ENCODE peak calls at places on chromosomes 1 and 21, in four cellular contexts. B is heart left ventricle, G is left ventricle myocardium inferior, P is DND-41. C is an unnamed sample.

GRCh38 chr1:7781923-7782495 is 2.1 kb upstream of the PER3 start:
- DNase-seq in P (no peak), B (no peak), G (no peak), C (no peak)

GRCh38 chr21:38995755-38996154 is 187.5 kb downstream of the PSMG1 start:
- DNase-seq in G (no peak), B (no peak), P (no peak), C (no peak)

GRCh38 chr1:9805006-9805526 is 18.7 kb downstream of the CLSTN1 start:
- DNase-seq in G (no peak), P (no peak), B (no peak), C (peak)

GRCh38 chr1:42779725-42780124 is 5.1 kb upstream of the TMEM269 start:
- DNase-seq in G (no peak), P (no peak), B (no peak), C (no peak)

GRCh38 chr1:54476231-54477109 is 70.3 kb upstream of the SSBP3 start:
- DNase-seq in P (peak), B (no peak), G (no peak), C (no peak)

GRCh38 chr1:56938636-56939035 is 27.2 kb downstream of the C8B start:
- DNase-seq in G (no peak), P (no peak), B (no peak), C (no peak)

GRCh38 chr1:59431566-59432294 is 134.8 kb downstream of the FGGY start:
- DNase-seq in P (no peak), G (no peak), B (no peak), C (no peak)

GRCh38 chr21:26881504-26882228 is 36.5 kb upstream of the ADAMTS1 start:
- DNase-seq in G (no peak), B (no peak), P (no peak), C (no peak)

GRCh38 chr1:229070168-229070567 is 200.7 kb upstream of the RAB4A start:
- DNase-seq in G (peak), P (no peak), B (peak), C (peak)

GRCh38 chr1:24987875-24988559 is 57.9 kb upstream of the RUNX3 start:
- DNase-seq in B (no peak), G (no peak), P (no peak), C (no peak)

GRCh38 chr1:154446292-154446691 is 41.1 kb downstream of the IL6R start:
- DNase-seq in G (no peak), B (no peak), P (no peak), C (peak)

GRCh38 chr1:94854458-94855306 is 34.5 kb downstream of the SLC44A3 start:
- DNase-seq in B (peak), P (peak), G (peak), C (peak)

GRCh38 chr1:45864765-45865164 is 61.4 kb downstream of the MAST2 start:
- DNase-seq in P (no peak), G (no peak), B (no peak), C (no peak)

GRCh38 chr1:200359610-200360163 is 50.1 kb downstream of the ZNF281 start:
- DNase-seq in B (no peak), P (peak), G (no peak), C (no peak)

GRCh38 chr21:22342855-22343254 is 1344.6 kb downstream of the NCAM2 start:
- DNase-seq in P (peak), B (no peak), G (no peak), C (no peak)

GRCh38 chr1:119368556-119368955 is at the start of gene HAO2:
- DNase-seq in B (no peak), P (no peak), G (no peak), C (no peak)

GRCh38 chr1:80217377-80217986 is 1211.0 kb upstream of the ADGRL4 start:
- DNase-seq in B (no peak), P (no peak), G (no peak), C (no peak)

GRCh38 chr1:65022264-65022663 is 55.9 kb upstream of the JAK1 start:
- DNase-seq in G (no peak), P (no peak), B (no peak), C (no peak)

GRCh38 chr1:35834218-35834617 is 26.4 kb downstream of the AGO4 start:
- DNase-seq in P (no peak), B (no peak), G (no peak), C (no peak)

GRCh38 chr21:27681841-27682240 is 715.0 kb upstream of the ADAMTS5 start:
- DNase-seq in B (no peak), G (no peak), P (no peak), C (no peak)

GRCh38 chr1:212498243-212498642 is 65.5 kb downstream of the NENF start:
- DNase-seq in P (no peak), G (no peak), B (no peak), C (no peak)

GRCh38 chr21:41371698-41372030 is 9.8 kb downstream of the MX2 start:
- DNase-seq in B (no peak), G (no peak), P (no peak), C (no peak)

GRCh38 chr1:208909011-208909410 is 664.8 kb upstream of the PLXNA2 start:
- DNase-seq in P (no peak), G (no peak), B (no peak), C (no peak)

GRCh38 chr1:239250353-239251035 is 135.9 kb upstream of the CHRM3 start:
- DNase-seq in B (no peak), P (no peak), G (no peak), C (no peak)

GRCh38 chr1:201488817-201489581 is 17.9 kb downstream of the CSRP1 start:
- DNase-seq in P (no peak), B (peak), G (peak), C (peak)

GRCh38 chr1:43279161-43279560 is 6.2 kb downstream of the C1orf210 start:
- DNase-seq in B (no peak), P (no peak), G (no peak), C (no peak)

GRCh38 chr21:41759214-41759840 is 7.5 kb downstream of the RIPK4 start:
- DNase-seq in P (no peak), B (no peak), G (no peak), C (no peak)

GRCh38 chr1:106620521-106620954 is 435.9 kb upstream of the PRMT6 start:
- DNase-seq in B (no peak), P (no peak), G (no peak), C (no peak)

GRCh38 chr21:44419679-44420078 is 35.6 kb upstream of the LRRC3 start:
- DNase-seq in G (peak), B (no peak), P (no peak), C (no peak)

GRCh38 chr1:121546830-121547680 is 362.3 kb downstream of the SRGAP2C start:
- DNase-seq in P (no peak), B (no peak), G (no peak), C (no peak)

GRCh38 chr1:109977657-109978378 is 6.7 kb upstream of the AHCYL1 start:
- DNase-seq in P (no peak), G (peak), B (peak), C (peak)

GRCh38 chr1:109978761-109979488 is 5.6 kb upstream of the AHCYL1 start:
- DNase-seq in B (no peak), P (no peak), G (no peak), C (no peak)

GRCh38 chr1:109980324-109981127 is 4.0 kb upstream of the AHCYL1 start:
- DNase-seq in B (no peak), G (no peak), P (no peak), C (no peak)

GRCh38 chr1:109981128-109981379 is 3.5 kb upstream of the AHCYL1 start:
- DNase-seq in B (no peak), G (no peak), P (no peak), C (no peak)

GRCh38 chr1:109979489-109980091 is 5.0 kb upstream of the AHCYL1 start:
- DNase-seq in B (no peak), P (no peak), G (no peak), C (no peak)
- H3K27ac ChIP-seq in B (no peak), P (no peak), G (peak), C (no peak)

GRCh38 chr1:168136709-168137514 is at the start of gene GPR161:
- DNase-seq in G (peak), B (peak), P (peak), C (peak)
- TF ChIP-seq CTCF in G (no peak), B (no peak), P (no peak), C (no peak)

GRCh38 chr1:15723631-15724246 is 12.3 kb upstream of the SLC25A34 start:
- DNase-seq in G (no peak), P (no peak), B (no peak), C (no peak)

GRCh38 chr1:15727021-15727420 is 9.0 kb upstream of the SLC25A34 start:
- DNase-seq in P (no peak), B (peak), G (no peak), C (no peak)

GRCh38 chr1:15727424-15727823 is 8.6 kb upstream of the SLC25A34 start:
- DNase-seq in G (no peak), B (peak), P (no peak), C (no peak)

GRCh38 chr1:15726508-15726907 is 9.6 kb upstream of the SLC25A34 start:
- DNase-seq in P (no peak), B (no peak), G (no peak), C (no peak)

DNA sequence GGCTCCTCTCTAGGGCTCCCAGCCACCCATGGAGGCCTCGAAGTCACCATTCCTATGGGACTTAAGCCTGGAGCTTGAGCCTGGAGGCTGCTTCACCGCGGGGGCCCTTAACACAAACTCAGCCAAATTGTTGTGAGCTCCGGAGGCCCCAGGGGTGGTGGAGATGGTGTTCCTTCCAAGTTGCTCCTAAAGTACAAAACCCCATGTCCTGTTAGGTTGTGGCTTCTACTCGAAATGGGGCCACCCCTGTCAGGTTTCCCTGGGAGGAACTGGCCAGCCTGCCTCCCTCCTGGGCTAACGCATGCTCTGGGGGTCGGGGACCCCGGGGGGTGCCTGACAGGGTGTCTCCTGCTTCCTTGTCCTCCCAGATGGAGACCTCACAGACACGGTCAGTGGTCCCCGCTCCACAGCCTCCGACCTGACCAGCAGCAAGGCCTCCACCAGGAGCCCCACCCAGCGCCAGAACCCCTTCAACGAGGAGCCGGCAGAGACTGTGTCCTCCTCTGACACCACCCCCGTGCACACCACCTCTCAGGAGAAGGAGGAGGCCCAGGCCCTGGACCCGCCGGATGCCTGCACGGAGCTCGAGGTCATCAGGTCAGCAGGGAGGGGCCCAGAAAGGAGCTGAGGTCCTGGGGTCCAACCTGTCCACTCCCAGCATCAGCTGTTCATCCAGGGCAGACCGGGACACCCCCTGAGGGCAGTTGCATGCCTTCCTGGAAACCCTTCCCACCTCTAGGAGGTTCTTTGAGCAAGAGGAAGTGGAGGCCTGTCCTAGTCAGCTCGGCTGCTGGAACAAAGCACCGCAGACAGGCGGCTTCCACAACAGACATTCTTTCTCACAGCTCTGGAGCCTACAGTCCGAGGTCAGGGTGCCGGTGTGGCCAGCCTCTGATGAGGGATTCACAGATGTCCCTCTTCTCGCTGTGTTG is 10.8 kb upstream of the SLC25A34 start:
- DNase-seq in G (no peak), P (no peak), B (no peak), C (no peak)
- H3K27ac ChIP-seq in G (no peak), P (no peak), B (no peak), C (no peak)

GRCh38 chr1:32073387-32074229 is 869 bp downstream of the TMEM39B start:
- DNase-seq in G (no peak), P (no peak), B (no peak), C (no peak)
- TF ChIP-seq CTCF in G (peak), P (no peak), B (no peak), C (no peak)